ENCODE peak calls at places on chromosomes 7 and 10, in nine cellular contexts. One of them, this sample, is unnamed. For H3K4me1, the result is how much of the 10 kb centered on the place peaks cover.

GRCh38 chr7:30681262-30682130 is 760 bp downstream of the CRHR2 start:
- DNase-seq in HCT116: no peak
- DNase-seq in spleen: no peak
- DNase-seq in upper lobe of left lung: peak
- DNase-seq in uterus: no peak
- DNase-seq in heart left ventricle: no peak
- DNase-seq in adrenal gland: no peak
- DNase-seq in ovary: no peak
- DNase-seq in prostate gland: no peak
- DNase-seq in this sample: no peak

GRCh38 chr7:149060161-149060560 is 30.4 kb downstream of the ZNF786 start:
- DNase-seq in ovary: no peak
- DNase-seq in spleen: no peak
- DNase-seq in prostate gland: no peak
- DNase-seq in adrenal gland: no peak
- DNase-seq in upper lobe of left lung: no peak
- DNase-seq in uterus: no peak
- DNase-seq in heart left ventricle: no peak
- DNase-seq in HCT116: no peak
- DNase-seq in this sample: no peak

GRCh38 chr10:127976701-127977367 is 69.9 kb downstream of the PTPRE start:
- DNase-seq in prostate gland: no peak
- DNase-seq in ovary: no peak
- DNase-seq in uterus: no peak
- DNase-seq in spleen: no peak
- DNase-seq in HCT116: no peak
- DNase-seq in heart left ventricle: no peak
- DNase-seq in adrenal gland: peak
- DNase-seq in upper lobe of left lung: no peak
- DNase-seq in this sample: peak

GRCh38 chr7:142412551-142413193 is 154.8 kb upstream of the PRSS58 start:
- DNase-seq in prostate gland: no peak
- DNase-seq in spleen: no peak
- DNase-seq in ovary: no peak
- DNase-seq in adrenal gland: peak
- DNase-seq in HCT116: peak
- DNase-seq in upper lobe of left lung: no peak
- DNase-seq in uterus: no peak
- DNase-seq in heart left ventricle: no peak
- DNase-seq in this sample: no peak

GRCh38 chr7:28002638-28003037 is 178.0 kb downstream of the JAZF1 start:
- DNase-seq in heart left ventricle: no peak
- DNase-seq in ovary: no peak
- DNase-seq in uterus: no peak
- DNase-seq in spleen: no peak
- DNase-seq in adrenal gland: no peak
- DNase-seq in prostate gland: no peak
- DNase-seq in upper lobe of left lung: no peak
- DNase-seq in HCT116: no peak
- DNase-seq in this sample: no peak

GRCh38 chr7:51860305-51860704 is 543.7 kb upstream of the COBL start:
- DNase-seq in upper lobe of left lung: no peak
- DNase-seq in adrenal gland: no peak
- DNase-seq in HCT116: no peak
- DNase-seq in prostate gland: no peak
- DNase-seq in uterus: no peak
- DNase-seq in spleen: no peak
- DNase-seq in ovary: no peak
- DNase-seq in heart left ventricle: no peak
- DNase-seq in this sample: no peak

GRCh38 chr7:134374791-134375190 is 58.1 kb upstream of the SLC35B4 start:
- DNase-seq in adrenal gland: no peak
- DNase-seq in heart left ventricle: no peak
- DNase-seq in prostate gland: no peak
- DNase-seq in uterus: no peak
- DNase-seq in HCT116: no peak
- DNase-seq in upper lobe of left lung: no peak
- DNase-seq in ovary: no peak
- DNase-seq in spleen: no peak
- DNase-seq in this sample: no peak

GRCh38 chr7:22317632-22318031 is 39.3 kb downstream of the RAPGEF5 start:
- DNase-seq in ovary: no peak
- DNase-seq in spleen: no peak
- DNase-seq in prostate gland: no peak
- DNase-seq in heart left ventricle: no peak
- DNase-seq in HCT116: no peak
- DNase-seq in uterus: no peak
- DNase-seq in upper lobe of left lung: no peak
- DNase-seq in adrenal gland: no peak
- DNase-seq in this sample: no peak

GRCh38 chr10:26706206-26706605 is 8.7 kb downstream of the PDSS1 start:
- DNase-seq in HCT116: no peak
- DNase-seq in ovary: no peak
- DNase-seq in uterus: no peak
- DNase-seq in spleen: peak
- DNase-seq in heart left ventricle: no peak
- DNase-seq in upper lobe of left lung: no peak
- DNase-seq in adrenal gland: no peak
- DNase-seq in prostate gland: no peak
- DNase-seq in this sample: no peak

GRCh38 chr7:118057404-118057803 is 126.6 kb upstream of the LSM8 start:
- DNase-seq in upper lobe of left lung: no peak
- DNase-seq in HCT116: no peak
- DNase-seq in uterus: no peak
- DNase-seq in spleen: no peak
- DNase-seq in adrenal gland: no peak
- DNase-seq in heart left ventricle: no peak
- DNase-seq in prostate gland: no peak
- DNase-seq in ovary: no peak
- DNase-seq in this sample: no peak

GRCh38 chr10:127757033-127757432 is 20.0 kb downstream of the FOXI2 start:
- DNase-seq in upper lobe of left lung: no peak
- DNase-seq in HCT116: peak
- DNase-seq in prostate gland: no peak
- DNase-seq in spleen: no peak
- DNase-seq in adrenal gland: no peak
- DNase-seq in heart left ventricle: no peak
- DNase-seq in ovary: no peak
- DNase-seq in uterus: no peak
- DNase-seq in this sample: no peak

GRCh38 chr7:152341039-152341913 is 94.5 kb downstream of the KMT2C start:
- DNase-seq in ovary: no peak
- DNase-seq in upper lobe of left lung: no peak
- DNase-seq in adrenal gland: peak
- DNase-seq in HCT116: peak
- DNase-seq in prostate gland: peak
- DNase-seq in uterus: no peak
- DNase-seq in spleen: no peak
- DNase-seq in heart left ventricle: peak
- DNase-seq in this sample: peak

GRCh38 chr7:67764312-67764711 is 767.7 kb downstream of the TYW1 start:
- DNase-seq in adrenal gland: no peak
- DNase-seq in ovary: no peak
- DNase-seq in upper lobe of left lung: no peak
- DNase-seq in prostate gland: no peak
- DNase-seq in heart left ventricle: no peak
- DNase-seq in spleen: no peak
- DNase-seq in uterus: no peak
- DNase-seq in HCT116: no peak
- DNase-seq in this sample: no peak

GRCh38 chr10:71696635-71697326 is 22.8 kb downstream of the C10orf105 start:
- DNase-seq in heart left ventricle: peak
- DNase-seq in HCT116: no peak
- DNase-seq in ovary: peak
- DNase-seq in adrenal gland: peak
- DNase-seq in upper lobe of left lung: no peak
- DNase-seq in spleen: peak
- DNase-seq in uterus: no peak
- DNase-seq in prostate gland: no peak
- DNase-seq in this sample: peak

GRCh38 chr10:50367732-50368131 is 116.4 kb upstream of the ASAH2 start:
- DNase-seq in ovary: peak
- DNase-seq in prostate gland: no peak
- DNase-seq in adrenal gland: no peak
- DNase-seq in spleen: no peak
- DNase-seq in HCT116: peak
- DNase-seq in uterus: no peak
- DNase-seq in heart left ventricle: no peak
- DNase-seq in upper lobe of left lung: no peak
- DNase-seq in this sample: no peak
- TF ChIP-seq CTCF in ovary: no peak
- TF ChIP-seq CTCF in prostate gland: no peak
- TF ChIP-seq CTCF in adrenal gland: peak
- TF ChIP-seq CTCF in spleen: no peak
- TF ChIP-seq CTCF in HCT116: peak
- TF ChIP-seq CTCF in uterus: peak
- TF ChIP-seq CTCF in heart left ventricle: peak
- TF ChIP-seq CTCF in upper lobe of left lung: peak
- TF ChIP-seq CTCF in this sample: peak

DNA sequence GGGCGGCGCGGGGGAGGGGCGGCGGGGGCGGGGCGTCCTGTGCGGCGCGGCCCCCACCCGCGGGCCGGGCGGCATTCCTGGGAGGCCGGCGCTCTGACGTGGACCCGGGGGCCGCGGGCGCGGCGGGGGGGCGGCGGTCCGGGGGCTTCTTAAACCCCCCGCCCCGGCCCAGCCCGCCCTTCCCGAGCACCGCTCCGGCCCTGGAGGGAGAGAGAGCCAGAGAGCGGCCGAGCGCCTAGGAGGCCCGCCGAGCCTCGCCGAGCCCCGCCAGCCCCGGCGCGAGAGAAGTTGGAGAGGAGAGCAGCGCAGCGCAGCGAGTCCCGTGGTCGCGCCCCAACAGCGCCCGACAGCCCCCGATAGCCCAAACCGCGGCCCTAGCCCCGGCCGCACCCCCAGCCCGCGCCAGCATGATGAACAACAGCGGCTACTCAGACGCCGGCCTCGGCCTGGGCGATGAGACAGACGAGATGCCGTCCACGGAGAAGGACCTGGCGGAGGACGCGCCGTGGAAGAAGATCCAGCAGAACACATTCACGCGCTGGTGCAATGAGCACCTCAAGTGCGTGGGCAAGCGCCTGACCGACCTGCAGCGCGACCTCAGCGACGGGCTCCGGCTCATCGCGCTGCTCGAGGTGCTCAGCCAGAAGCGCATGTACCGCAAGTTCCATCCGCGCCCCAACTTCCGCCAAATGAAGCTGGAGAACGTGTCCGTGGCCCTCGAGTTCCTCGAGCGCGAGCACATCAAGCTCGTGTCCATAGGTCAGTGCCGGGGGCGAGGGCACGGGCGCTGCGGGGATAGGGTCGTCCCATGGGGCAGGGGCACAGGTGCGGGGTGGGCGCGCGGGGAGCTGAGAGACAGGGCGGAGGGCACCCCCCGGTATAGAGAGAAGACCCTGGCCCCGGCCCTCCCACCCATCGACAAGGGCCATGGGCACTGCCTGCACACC is at the start of gene FLNC:
- DNase-seq in upper lobe of left lung: peak
- DNase-seq in ovary: peak
- DNase-seq in spleen: peak
- DNase-seq in uterus: peak
- DNase-seq in adrenal gland: peak
- DNase-seq in prostate gland: no peak
- DNase-seq in heart left ventricle: peak
- DNase-seq in HCT116: no peak
- DNase-seq in this sample: peak
- TF ChIP-seq POLR2A in upper lobe of left lung: no peak
- TF ChIP-seq POLR2A in ovary: no peak
- TF ChIP-seq POLR2A in spleen: no peak
- TF ChIP-seq POLR2A in uterus: peak
- TF ChIP-seq POLR2A in adrenal gland: no peak
- TF ChIP-seq POLR2A in prostate gland: no peak
- TF ChIP-seq POLR2A in heart left ventricle: peak
- TF ChIP-seq POLR2A in HCT116: no peak
- TF ChIP-seq POLR2A in this sample: no peak

GRCh38 chr10:123784636-123785035 is 107.0 kb downstream of the CPXM2 start:
- DNase-seq in spleen: no peak
- DNase-seq in prostate gland: no peak
- DNase-seq in uterus: no peak
- DNase-seq in HCT116: no peak
- DNase-seq in ovary: no peak
- DNase-seq in heart left ventricle: no peak
- DNase-seq in upper lobe of left lung: no peak
- DNase-seq in adrenal gland: no peak
- DNase-seq in this sample: no peak
- H3K4me1 ChIP-seq in spleen: under half
- H3K4me1 ChIP-seq in prostate gland: under half
- H3K4me1 ChIP-seq in uterus: under half
- H3K4me1 ChIP-seq in HCT116: under half
- H3K4me1 ChIP-seq in ovary: under half
- H3K4me1 ChIP-seq in heart left ventricle: under half
- H3K4me1 ChIP-seq in upper lobe of left lung: under half
- H3K4me1 ChIP-seq in adrenal gland: under half
- H3K4me1 ChIP-seq in this sample: under half

GRCh38 chr7:5310822-5311405 is 28.2 kb downstream of the SLC29A4 start:
- DNase-seq in uterus: no peak
- DNase-seq in heart left ventricle: no peak
- DNase-seq in adrenal gland: no peak
- DNase-seq in prostate gland: no peak
- DNase-seq in spleen: no peak
- DNase-seq in HCT116: no peak
- DNase-seq in ovary: no peak
- DNase-seq in upper lobe of left lung: no peak
- DNase-seq in this sample: no peak

GRCh38 chr7:5320391-5320790 is 37.6 kb downstream of the SLC29A4 start:
- DNase-seq in spleen: no peak
- DNase-seq in upper lobe of left lung: no peak
- DNase-seq in prostate gland: no peak
- DNase-seq in heart left ventricle: no peak
- DNase-seq in uterus: no peak
- DNase-seq in ovary: no peak
- DNase-seq in adrenal gland: no peak
- DNase-seq in HCT116: no peak
- DNase-seq in this sample: no peak

GRCh38 chr7:5314864-5315263 is 32.1 kb downstream of the SLC29A4 start:
- DNase-seq in upper lobe of left lung: peak
- DNase-seq in prostate gland: no peak
- DNase-seq in HCT116: no peak
- DNase-seq in adrenal gland: no peak
- DNase-seq in heart left ventricle: no peak
- DNase-seq in ovary: no peak
- DNase-seq in spleen: no peak
- DNase-seq in uterus: no peak
- DNase-seq in this sample: no peak

GRCh38 chr7:5320802-5321396 is 38.2 kb downstream of the SLC29A4 start:
- DNase-seq in adrenal gland: no peak
- DNase-seq in spleen: no peak
- DNase-seq in ovary: no peak
- DNase-seq in prostate gland: no peak
- DNase-seq in upper lobe of left lung: no peak
- DNase-seq in HCT116: no peak
- DNase-seq in uterus: no peak
- DNase-seq in heart left ventricle: no peak
- DNase-seq in this sample: no peak

DNA sequence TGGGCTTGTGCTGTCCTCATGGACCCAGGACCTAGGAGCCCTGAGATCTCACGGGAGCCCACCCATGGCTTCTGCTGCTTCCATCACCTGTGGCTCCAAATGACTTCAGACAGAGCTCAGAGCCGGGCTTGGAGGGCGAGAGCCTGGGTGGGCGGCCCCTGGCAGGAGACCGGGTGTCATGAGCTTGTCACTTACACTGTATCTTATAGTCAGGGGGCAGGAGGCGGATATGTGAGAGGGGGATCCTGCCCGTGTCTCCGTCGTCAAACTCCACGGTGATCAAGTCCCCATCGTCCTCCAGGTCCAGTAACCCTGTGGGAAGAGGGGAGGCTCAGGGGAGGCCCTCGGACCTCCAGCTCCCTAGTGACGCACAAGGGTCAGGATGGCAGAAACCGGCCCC is 33.0 kb downstream of the SLC29A4 start:
- DNase-seq in adrenal gland: no peak
- DNase-seq in upper lobe of left lung: no peak
- DNase-seq in spleen: no peak
- DNase-seq in HCT116: no peak
- DNase-seq in heart left ventricle: no peak
- DNase-seq in ovary: no peak
- DNase-seq in prostate gland: no peak
- DNase-seq in uterus: no peak
- DNase-seq in this sample: no peak
- TF ChIP-seq CTCF in adrenal gland: no peak
- TF ChIP-seq CTCF in upper lobe of left lung: no peak
- TF ChIP-seq CTCF in spleen: no peak
- TF ChIP-seq CTCF in HCT116: no peak
- TF ChIP-seq CTCF in heart left ventricle: no peak
- TF ChIP-seq CTCF in ovary: no peak
- TF ChIP-seq CTCF in prostate gland: no peak
- TF ChIP-seq CTCF in uterus: no peak
- TF ChIP-seq CTCF in this sample: no peak